ENCODE peak calls at places on chromosomes 7 and 10, in eight cellular contexts. L is COR-L47, O is LNCaP clone FGC, Q is aorta, J is MCF 10A, G is substantia nigra, T is MM.1S, Y is occipital lobe. P is an unnamed sample.

GRCh38 chr7:36906448-36906847 is 182.2 kb upstream of the AOAH start:
- DNase-seq in L (peak; percentile 4), O (no peak), Q (no peak), J (no peak), G (no peak), T (no peak), Y (no peak), P (no peak)

GRCh38 chr10:688621-689426 is 644 bp downstream of the DIP2C start:
- DNase-seq in L (peak; percentile 22), O (no peak), Q (peak; percentile 64), J (no peak), G (peak; percentile 48), T (no peak), Y (no peak), P (peak; percentile 68)

GRCh38 chr7:117219485-117219884 is 103.4 kb downstream of the WNT2 start:
- DNase-seq in L (no peak), O (no peak), Q (no peak), J (peak; percentile 6), G (no peak), T (no peak), Y (no peak), P (no peak)

GRCh38 chr10:100359529-100360150 is 12.6 kb downstream of the SCD start:
- DNase-seq in L (no peak), O (peak; percentile 50), Q (no peak), J (no peak), G (no peak), T (no peak), Y (no peak), P (no peak)

GRCh38 chr7:120272261-120272895 is 597 bp upstream of the KCND2 start:
- DNase-seq in L (peak; percentile 79), O (peak; percentile 34), Q (no peak), J (peak; percentile 51), G (no peak), T (peak; percentile 84), Y (peak; percentile 36), P (peak; percentile 50)

GRCh38 chr10:98373260-98373659 is 41.7 kb downstream of the PYROXD2 start:
- DNase-seq in L (no peak), O (no peak), Q (no peak), J (no peak), G (no peak), T (no peak), Y (no peak), P (no peak)

GRCh38 chr7:100483728-100484635 is at the start of gene NYAP1:
- DNase-seq in L (peak; percentile 49), O (no peak), Q (no peak), J (peak; percentile 30), G (peak; percentile 59), T (no peak), Y (peak; percentile 64), P (peak; percentile 64)

GRCh38 chr7:92782236-92782635 is 54.1 kb downstream of the CDK6 start:
- DNase-seq in L (no peak), O (no peak), Q (no peak), J (no peak), G (no peak), T (no peak), Y (no peak), P (no peak)

GRCh38 chr10:48834189-48834965 is 105.3 kb downstream of the LRRC18 start:
- DNase-seq in L (no peak), O (no peak), Q (no peak), J (no peak), G (no peak), T (no peak), Y (no peak), P (no peak)

GRCh38 chr7:55078465-55079372 is 59.9 kb downstream of the EGFR start:
- DNase-seq in L (no peak), O (no peak), Q (no peak), J (no peak), G (no peak), T (no peak), Y (no peak), P (no peak)

GRCh38 chr7:75887669-75888369 is 9.0 kb downstream of the RHBDD2 start:
- DNase-seq in L (no peak), O (no peak), Q (no peak), J (no peak), G (no peak), T (no peak), Y (no peak), P (no peak)

GRCh38 chr7:5395246-5395645 is 28.4 kb downstream of the TNRC18 start:
- DNase-seq in L (no peak), O (no peak), Q (no peak), J (no peak), G (no peak), T (no peak), Y (no peak), P (no peak)

GRCh38 chr7:36082910-36083309 is 70.1 kb upstream of the EEPD1 start:
- DNase-seq in L (no peak), O (no peak), Q (no peak), J (no peak), G (no peak), T (no peak), Y (no peak), P (no peak)

GRCh38 chr7:99142727-99143521 is 984 bp downstream of the SMURF1 start:
- DNase-seq in L (peak; percentile 28), O (no peak), Q (peak; percentile 97), J (peak; percentile 98), G (peak; percentile 88), T (peak; percentile 85), Y (peak; percentile 89), P (peak; percentile 80)

GRCh38 chr10:3987142-3987974 is 202.3 kb upstream of the KLF6 start:
- DNase-seq in L (no peak), O (no peak), Q (no peak), J (no peak), G (no peak), T (no peak), Y (no peak), P (no peak)

GRCh38 chr10:7563368-7563767 is 103.4 kb downstream of the ITIH5 start:
- DNase-seq in L (no peak), O (no peak), Q (no peak), J (peak; percentile 4), G (no peak), T (no peak), Y (no peak), P (no peak)

GRCh38 chr7:39130740-39131538 is 153.2 kb downstream of the POU6F2 start:
- DNase-seq in L (peak; percentile 65), O (no peak), Q (no peak), J (no peak), G (no peak), T (no peak), Y (no peak), P (no peak)

GRCh38 chr7:44759246-44759645 is 10.6 kb downstream of the ZMIZ2 start:
- DNase-seq in L (no peak), O (no peak), Q (no peak), J (no peak), G (no peak), T (no peak), Y (no peak), P (no peak)